ENCODE peak calls at places on chromosomes 4 and X, in five cellular contexts. One of them, this sample, is unnamed.

GRCh38 chr4:109611045-109611616 is 51.1 kb downstream of the MCUB start:
- DNase-seq in heart right ventricle: no peak
- DNase-seq in fibroblast of lung: no peak
- DNase-seq in MCF 10A: no peak
- DNase-seq in Peyer's patch: no peak
- DNase-seq in this sample: no peak

GRCh38 chrX:2425281-2426071 is 75.3 kb downstream of the DHRSX start:
- DNase-seq in heart right ventricle: no peak
- DNase-seq in fibroblast of lung: no peak
- DNase-seq in MCF 10A: no peak
- DNase-seq in Peyer's patch: no peak
- DNase-seq in this sample: no peak

GRCh38 chrX:147917700-147918694 is 6.3 kb downstream of the FMR1 start:
- DNase-seq in heart right ventricle: no peak
- DNase-seq in fibroblast of lung: no peak
- DNase-seq in MCF 10A: no peak
- DNase-seq in Peyer's patch: no peak
- DNase-seq in this sample: no peak

GRCh38 chr4:74061430-74061829 is 22.9 kb upstream of the CXCL3 start:
- DNase-seq in heart right ventricle: no peak
- DNase-seq in fibroblast of lung: no peak
- DNase-seq in MCF 10A: no peak
- DNase-seq in Peyer's patch: no peak
- DNase-seq in this sample: no peak

GRCh38 chr4:79863333-79863732 is 209.7 kb downstream of the ANTXR2 start:
- DNase-seq in heart right ventricle: no peak
- DNase-seq in fibroblast of lung: no peak
- DNase-seq in MCF 10A: no peak
- DNase-seq in Peyer's patch: no peak
- DNase-seq in this sample: no peak

GRCh38 chr4:174429701-174430100 is 92.6 kb downstream of the HPGD start:
- DNase-seq in heart right ventricle: no peak
- DNase-seq in fibroblast of lung: no peak
- DNase-seq in MCF 10A: no peak
- DNase-seq in Peyer's patch: no peak
- DNase-seq in this sample: no peak

GRCh38 chr4:139873111-139873866 is 207.7 kb downstream of the MGST2 start:
- DNase-seq in heart right ventricle: no peak
- DNase-seq in fibroblast of lung: no peak
- DNase-seq in MCF 10A: no peak
- DNase-seq in Peyer's patch: no peak
- DNase-seq in this sample: no peak

GRCh38 chrX:108396188-108396885 is 41.9 kb downstream of the COL4A6 start:
- DNase-seq in heart right ventricle: no peak
- DNase-seq in fibroblast of lung: no peak
- DNase-seq in MCF 10A: peak
- DNase-seq in Peyer's patch: no peak
- DNase-seq in this sample: no peak

GRCh38 chr4:150127757-150128156 is 49.5 kb downstream of the DCLK2 start:
- DNase-seq in heart right ventricle: no peak
- DNase-seq in fibroblast of lung: peak
- DNase-seq in MCF 10A: peak
- DNase-seq in Peyer's patch: no peak
- DNase-seq in this sample: no peak

GRCh38 chr4:6200011-6200921 is at the start of gene JAKMIP1:
- DNase-seq in heart right ventricle: peak
- DNase-seq in fibroblast of lung: peak
- DNase-seq in MCF 10A: no peak
- DNase-seq in Peyer's patch: peak
- DNase-seq in this sample: peak

GRCh38 chr4:63396269-63396668 is 1013.0 kb downstream of the TECRL start:
- DNase-seq in heart right ventricle: no peak
- DNase-seq in fibroblast of lung: no peak
- DNase-seq in MCF 10A: no peak
- DNase-seq in Peyer's patch: no peak
- DNase-seq in this sample: no peak

GRCh38 chr4:7963691-7964090 is 24.0 kb upstream of the AFAP1 start:
- DNase-seq in heart right ventricle: no peak
- DNase-seq in fibroblast of lung: no peak
- DNase-seq in MCF 10A: no peak
- DNase-seq in Peyer's patch: no peak
- DNase-seq in this sample: no peak

GRCh38 chr4:77203380-77204197 is 46.6 kb downstream of the CCNG2 start:
- DNase-seq in heart right ventricle: peak
- DNase-seq in fibroblast of lung: peak
- DNase-seq in MCF 10A: peak
- DNase-seq in Peyer's patch: peak
- DNase-seq in this sample: peak

GRCh38 chr4:55754754-55755350 is 64.7 kb upstream of the EXOC1L start:
- DNase-seq in heart right ventricle: no peak
- DNase-seq in fibroblast of lung: peak
- DNase-seq in MCF 10A: peak
- DNase-seq in Peyer's patch: no peak
- DNase-seq in this sample: no peak

GRCh38 chr4:108171541-108172230 is 3.0 kb upstream of the LEF1 start:
- DNase-seq in heart right ventricle: no peak
- DNase-seq in fibroblast of lung: no peak
- DNase-seq in MCF 10A: no peak
- DNase-seq in Peyer's patch: peak
- DNase-seq in this sample: no peak

GRCh38 chr4:88706574-88706973 is 8.9 kb upstream of the NAP1L5 start:
- DNase-seq in heart right ventricle: no peak
- DNase-seq in fibroblast of lung: peak
- DNase-seq in MCF 10A: peak
- DNase-seq in Peyer's patch: no peak
- DNase-seq in this sample: no peak

GRCh38 chrX:147803948-147804347 is 107.8 kb upstream of the FMR1 start:
- DNase-seq in heart right ventricle: peak
- DNase-seq in fibroblast of lung: no peak
- DNase-seq in MCF 10A: peak
- DNase-seq in Peyer's patch: no peak
- DNase-seq in this sample: no peak

GRCh38 chrX:111447298-111447697 is 35.3 kb upstream of the DCX start:
- DNase-seq in heart right ventricle: no peak
- DNase-seq in fibroblast of lung: no peak
- DNase-seq in MCF 10A: peak
- DNase-seq in Peyer's patch: no peak
- DNase-seq in this sample: no peak

GRCh38 chrX:19724409-19724808 is 163.0 kb downstream of the SH3KBP1 start:
- DNase-seq in heart right ventricle: no peak
- DNase-seq in fibroblast of lung: no peak
- DNase-seq in MCF 10A: no peak
- DNase-seq in Peyer's patch: no peak
- DNase-seq in this sample: no peak

GRCh38 chr4:132683957-132684356 is 465.1 kb upstream of the PCDH10 start:
- DNase-seq in heart right ventricle: no peak
- DNase-seq in fibroblast of lung: no peak
- DNase-seq in MCF 10A: peak
- DNase-seq in Peyer's patch: no peak
- DNase-seq in this sample: no peak

GRCh38 chrX:141638601-141639000 is 49.1 kb downstream of the SPANXA2 start:
- DNase-seq in heart right ventricle: no peak
- DNase-seq in fibroblast of lung: no peak
- DNase-seq in MCF 10A: no peak
- DNase-seq in Peyer's patch: no peak
- DNase-seq in this sample: no peak

GRCh38 chr4:35966558-35966957 is 277.8 kb downstream of the ARAP2 start:
- DNase-seq in heart right ventricle: no peak
- DNase-seq in fibroblast of lung: no peak
- DNase-seq in MCF 10A: no peak
- DNase-seq in Peyer's patch: no peak
- DNase-seq in this sample: no peak

GRCh38 chrX:110412971-110413726 is 54.5 kb downstream of the RTL9 start:
- DNase-seq in heart right ventricle: peak
- DNase-seq in fibroblast of lung: peak
- DNase-seq in MCF 10A: peak
- DNase-seq in Peyer's patch: peak
- DNase-seq in this sample: peak

GRCh38 chr4:84291984-84292383 is 207.1 kb downstream of the NKX6-1 start:
- DNase-seq in heart right ventricle: no peak
- DNase-seq in fibroblast of lung: no peak
- DNase-seq in MCF 10A: no peak
- DNase-seq in Peyer's patch: no peak
- DNase-seq in this sample: no peak

GRCh38 chr4:24278693-24279092 is 305.7 kb downstream of the DHX15 start:
- DNase-seq in heart right ventricle: no peak
- DNase-seq in fibroblast of lung: peak
- DNase-seq in MCF 10A: no peak
- DNase-seq in Peyer's patch: no peak
- DNase-seq in this sample: no peak

GRCh38 chr4:185096032-185096653 is 46.9 kb upstream of the SLC25A4 start:
- DNase-seq in heart right ventricle: peak
- DNase-seq in fibroblast of lung: peak
- DNase-seq in MCF 10A: peak
- DNase-seq in Peyer's patch: no peak
- DNase-seq in this sample: no peak

GRCh38 chr4:180219080-180219479 is 2024.1 kb upstream of the TENM3 start:
- DNase-seq in heart right ventricle: no peak
- DNase-seq in fibroblast of lung: no peak
- DNase-seq in MCF 10A: no peak
- DNase-seq in Peyer's patch: no peak
- DNase-seq in this sample: no peak

GRCh38 chr4:4947721-4948120 is 71.5 kb downstream of the CYTL1 start:
- DNase-seq in heart right ventricle: no peak
- DNase-seq in fibroblast of lung: no peak
- DNase-seq in MCF 10A: no peak
- DNase-seq in Peyer's patch: no peak
- DNase-seq in this sample: no peak

GRCh38 chrX:133958997-133959688 is 26.3 kb downstream of the GPC3 start:
- DNase-seq in heart right ventricle: no peak
- DNase-seq in fibroblast of lung: peak
- DNase-seq in MCF 10A: peak
- DNase-seq in Peyer's patch: no peak
- DNase-seq in this sample: no peak
- TF ChIP-seq CTCF in heart right ventricle: no peak
- TF ChIP-seq CTCF in fibroblast of lung: peak
- TF ChIP-seq CTCF in MCF 10A: no peak
- TF ChIP-seq CTCF in Peyer's patch: no peak
- TF ChIP-seq CTCF in this sample: no peak

GRCh38 chr4:126583509-126583908 is 1049.2 kb upstream of the INTU start:
- DNase-seq in heart right ventricle: no peak
- DNase-seq in fibroblast of lung: peak
- DNase-seq in MCF 10A: peak
- DNase-seq in Peyer's patch: no peak
- DNase-seq in this sample: no peak

DNA sequence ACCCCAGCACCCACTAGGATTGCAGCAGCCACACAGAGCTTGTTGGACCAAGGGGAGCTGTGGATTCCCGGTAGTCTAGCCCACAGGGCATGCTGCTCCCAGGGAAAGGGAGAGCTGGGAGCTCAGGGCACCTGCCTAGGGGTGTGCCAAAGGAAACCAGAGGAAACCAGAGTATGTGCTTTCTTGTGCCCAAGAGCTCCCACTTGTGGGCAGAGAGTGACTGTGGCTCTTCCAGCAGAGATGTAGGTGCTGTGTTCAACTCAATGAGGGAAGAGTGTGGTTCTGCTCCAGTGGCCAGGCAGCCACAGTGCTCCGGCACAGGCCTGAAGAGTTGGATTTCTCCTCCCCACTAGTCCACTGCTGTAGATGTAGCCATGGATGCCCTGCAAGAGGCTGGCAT is 1050.0 kb upstream of the INTU start:
- DNase-seq in heart right ventricle: no peak
- DNase-seq in fibroblast of lung: no peak
- DNase-seq in MCF 10A: peak
- DNase-seq in Peyer's patch: no peak
- DNase-seq in this sample: no peak
- TF ChIP-seq CTCF in heart right ventricle: no peak
- TF ChIP-seq CTCF in fibroblast of lung: no peak
- TF ChIP-seq CTCF in MCF 10A: no peak
- TF ChIP-seq CTCF in Peyer's patch: no peak
- TF ChIP-seq CTCF in this sample: no peak

GRCh38 chr4:76179398-76180318 is 31.5 kb upstream of the NUP54 start:
- DNase-seq in heart right ventricle: peak
- DNase-seq in fibroblast of lung: peak
- DNase-seq in MCF 10A: peak
- DNase-seq in Peyer's patch: peak
- DNase-seq in this sample: peak
- TF ChIP-seq CTCF in heart right ventricle: peak
- TF ChIP-seq CTCF in fibroblast of lung: peak
- TF ChIP-seq CTCF in MCF 10A: peak
- TF ChIP-seq CTCF in Peyer's patch: peak
- TF ChIP-seq CTCF in this sample: peak

GRCh38 chr4:31108762-31109161 is 388.6 kb downstream of the PCDH7 start:
- DNase-seq in heart right ventricle: no peak
- DNase-seq in fibroblast of lung: no peak
- DNase-seq in MCF 10A: no peak
- DNase-seq in Peyer's patch: no peak
- DNase-seq in this sample: no peak
- TF ChIP-seq CTCF in heart right ventricle: no peak
- TF ChIP-seq CTCF in fibroblast of lung: no peak
- TF ChIP-seq CTCF in MCF 10A: no peak
- TF ChIP-seq CTCF in Peyer's patch: no peak
- TF ChIP-seq CTCF in this sample: no peak

GRCh38 chr4:97987019-97987648 is 156.1 kb downstream of the STPG2 start:
- DNase-seq in heart right ventricle: no peak
- DNase-seq in fibroblast of lung: peak
- DNase-seq in MCF 10A: peak
- DNase-seq in Peyer's patch: no peak
- DNase-seq in this sample: no peak
- TF ChIP-seq CTCF in heart right ventricle: peak
- TF ChIP-seq CTCF in fibroblast of lung: peak
- TF ChIP-seq CTCF in MCF 10A: peak
- TF ChIP-seq CTCF in Peyer's patch: peak
- TF ChIP-seq CTCF in this sample: peak

GRCh38 chr4:111618908-111619307 is 526.3 kb upstream of the FAM241A start:
- DNase-seq in heart right ventricle: no peak
- DNase-seq in fibroblast of lung: no peak
- DNase-seq in MCF 10A: no peak
- DNase-seq in Peyer's patch: no peak
- DNase-seq in this sample: no peak
- TF ChIP-seq CTCF in heart right ventricle: no peak
- TF ChIP-seq CTCF in fibroblast of lung: no peak
- TF ChIP-seq CTCF in MCF 10A: no peak
- TF ChIP-seq CTCF in Peyer's patch: no peak
- TF ChIP-seq CTCF in this sample: no peak

DNA sequence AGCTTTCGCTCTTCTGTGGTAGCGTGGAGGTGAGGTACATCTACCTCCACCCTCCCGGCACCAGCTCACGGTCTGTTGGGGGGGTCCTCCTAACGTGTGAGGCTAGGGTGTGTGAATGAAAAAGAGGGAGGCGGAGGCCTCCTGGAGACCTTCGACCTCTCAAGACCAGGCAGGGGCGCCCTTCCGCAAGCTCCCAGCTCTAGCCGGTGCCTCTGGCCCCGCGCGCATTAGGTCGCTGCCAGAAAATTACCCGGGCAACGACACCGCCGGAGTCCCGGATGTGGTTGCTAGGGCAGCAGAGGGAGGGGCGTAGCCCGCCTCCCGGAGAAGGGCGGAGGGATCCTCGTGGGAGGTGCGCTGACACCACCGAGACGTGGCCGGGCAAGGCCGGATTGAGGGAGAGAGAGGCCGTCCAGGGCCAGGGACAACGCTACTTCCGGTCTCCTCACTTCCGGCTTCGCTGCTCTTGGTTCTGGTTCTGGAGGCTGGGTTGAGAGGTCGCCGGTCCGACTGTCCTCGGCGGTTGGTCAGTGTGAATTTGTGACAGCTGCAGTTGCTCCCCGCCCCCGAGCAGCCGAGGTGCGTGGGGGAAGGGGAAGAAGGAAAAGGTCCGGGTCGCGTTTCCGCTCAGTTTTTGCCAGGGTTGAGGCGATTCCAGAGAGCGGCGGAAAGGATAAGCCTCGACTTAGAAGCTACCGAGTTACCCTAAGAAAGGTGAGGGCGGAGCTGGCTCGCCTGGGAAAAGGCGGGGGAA is at the start of the genes ARFIP1 and TIGD4:
- DNase-seq in heart right ventricle: peak
- DNase-seq in fibroblast of lung: peak
- DNase-seq in MCF 10A: peak
- DNase-seq in Peyer's patch: peak
- DNase-seq in this sample: peak
- TF ChIP-seq CTCF in heart right ventricle: no peak
- TF ChIP-seq CTCF in fibroblast of lung: peak
- TF ChIP-seq CTCF in MCF 10A: no peak
- TF ChIP-seq CTCF in Peyer's patch: peak
- TF ChIP-seq CTCF in this sample: peak